ENCODE peak calls at places on chromosome 4, in six cellular contexts. G is A549, Z is suprapubic skin, J is pancreas, B is MM.1S, A is IMR-90. E is an unnamed sample.

GRCh38 chr4:5940470-5941203 is 47.8 kb upstream of the CRMP1 start:
- DNase-seq in G (no peak), Z (no peak), J (no peak), B (peak), A (peak), E (no peak)

GRCh38 chr4:20418865-20419451 is 167.3 kb downstream of the SLIT2 start:
- DNase-seq in G (peak), Z (no peak), J (no peak), B (peak), A (peak), E (no peak)

GRCh38 chr4:29066856-29067255 is 1653.3 kb upstream of the PCDH7 start:
- DNase-seq in G (no peak), Z (no peak), J (no peak), B (no peak), A (peak), E (no peak)

GRCh38 chr4:97238956-97239698 is 904.1 kb downstream of the STPG2 start:
- DNase-seq in G (no peak), Z (no peak), J (no peak), B (peak), A (no peak), E (no peak)

GRCh38 chr4:31051565-31051964 is 331.4 kb downstream of the PCDH7 start:
- DNase-seq in G (no peak), Z (no peak), J (no peak), B (no peak), A (peak), E (no peak)

GRCh38 chr4:83387922-83388676 is 53.5 kb upstream of the HPSE start:
- DNase-seq in G (no peak), Z (no peak), J (peak), B (no peak), A (no peak), E (no peak)

GRCh38 chr4:2714071-2714770 is 41.9 kb downstream of the TNIP2 start:
- DNase-seq in G (no peak), Z (no peak), J (peak), B (no peak), A (peak), E (no peak)

GRCh38 chr4:128462104-128462783 is 174.6 kb upstream of the PGRMC2 start:
- DNase-seq in G (no peak), Z (no peak), J (no peak), B (no peak), A (no peak), E (no peak)

GRCh38 chr4:75715105-75715799 is 9.1 kb upstream of the USO1 start:
- DNase-seq in G (no peak), Z (no peak), J (peak), B (peak), A (peak), E (no peak)

GRCh38 chr4:186588503-186588902 is 33.1 kb upstream of the MTNR1A start:
- DNase-seq in G (no peak), Z (peak), J (no peak), B (no peak), A (no peak), E (no peak)
- TF ChIP-seq CTCF in G (no peak), Z (no peak), J (no peak), B (no peak), A (no peak), E (no peak)

GRCh38 chr4:140095694-140096482 is 58.1 kb downstream of the MAML3 start:
- DNase-seq in G (peak), Z (no peak), J (no peak), B (no peak), A (peak), E (no peak)

GRCh38 chr4:140094701-140095420 is 59.1 kb downstream of the MAML3 start:
- DNase-seq in G (no peak), Z (peak), J (peak), B (no peak), A (peak), E (no peak)

GRCh38 chr4:140096921-140097320 is 57.1 kb downstream of the MAML3 start:
- DNase-seq in G (no peak), Z (no peak), J (no peak), B (no peak), A (peak), E (no peak)

GRCh38 chr4:140097572-140097971 is 56.4 kb downstream of the MAML3 start:
- DNase-seq in G (no peak), Z (no peak), J (no peak), B (no peak), A (no peak), E (no peak)

DNA sequence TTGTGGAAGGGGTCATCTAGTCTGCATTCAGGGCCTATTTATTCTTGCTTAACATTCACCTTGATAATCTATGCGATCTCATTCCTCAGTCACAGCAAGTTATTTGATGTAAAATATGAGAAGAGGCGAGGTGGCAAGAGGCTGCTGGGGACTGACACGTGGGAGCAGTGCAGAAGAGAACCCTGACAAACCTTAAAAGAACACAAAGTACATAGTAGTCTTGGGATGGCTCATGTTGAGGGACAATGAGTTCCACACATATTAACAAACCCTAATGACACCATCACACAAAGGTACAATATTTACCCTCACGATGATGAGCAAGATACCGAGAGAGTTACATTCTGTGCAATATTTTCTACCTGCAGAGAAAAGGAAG is 57.5 kb downstream of the MAML3 start:
- DNase-seq in G (no peak), Z (no peak), J (no peak), B (no peak), A (no peak), E (no peak)
- H3K27ac ChIP-seq in G (peak), Z (peak), J (no peak), B (no peak), A (peak), E (peak)

GRCh38 chr4:120895554-120895953 is 27.0 kb downstream of the PRDM5 start:
- DNase-seq in G (no peak), Z (no peak), J (no peak), B (no peak), A (no peak), E (no peak)
- TF ChIP-seq CTCF in G (no peak), Z (no peak), J (no peak), B (no peak), A (no peak), E (no peak)

GRCh38 chr4:98641393-98641792 is 17.0 kb downstream of the TSPAN5 start:
- DNase-seq in G (no peak), Z (no peak), J (no peak), B (no peak), A (peak), E (no peak)
- H3K27ac ChIP-seq in G (no peak), Z (no peak), J (no peak), B (no peak), A (peak), E (no peak)

DNA sequence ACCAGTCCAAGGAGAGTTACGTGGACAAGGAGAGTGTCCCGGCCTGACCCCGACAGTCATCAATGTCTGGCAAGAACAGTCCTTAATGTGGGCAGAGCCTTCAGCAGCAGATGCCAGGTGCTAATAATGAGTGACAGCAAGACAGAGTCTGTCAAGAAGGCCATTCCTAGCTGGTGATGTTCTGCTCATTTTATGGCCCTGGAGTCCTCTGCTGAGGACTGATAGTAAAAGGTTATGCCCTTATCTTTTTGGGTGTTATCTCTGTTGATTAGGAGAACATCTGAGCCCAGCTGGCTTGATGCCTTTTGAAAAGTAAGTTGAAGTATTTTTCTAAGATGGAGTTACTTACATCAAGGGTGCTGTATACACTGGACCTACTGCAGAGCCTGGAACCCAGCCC is 67.3 kb downstream of the SLC34A2 start:
- DNase-seq in G (no peak), Z (no peak), J (no peak), B (no peak), A (no peak), E (no peak)
- TF ChIP-seq CTCF in G (no peak), Z (no peak), J (no peak), B (no peak), A (no peak), E (no peak)

DNA sequence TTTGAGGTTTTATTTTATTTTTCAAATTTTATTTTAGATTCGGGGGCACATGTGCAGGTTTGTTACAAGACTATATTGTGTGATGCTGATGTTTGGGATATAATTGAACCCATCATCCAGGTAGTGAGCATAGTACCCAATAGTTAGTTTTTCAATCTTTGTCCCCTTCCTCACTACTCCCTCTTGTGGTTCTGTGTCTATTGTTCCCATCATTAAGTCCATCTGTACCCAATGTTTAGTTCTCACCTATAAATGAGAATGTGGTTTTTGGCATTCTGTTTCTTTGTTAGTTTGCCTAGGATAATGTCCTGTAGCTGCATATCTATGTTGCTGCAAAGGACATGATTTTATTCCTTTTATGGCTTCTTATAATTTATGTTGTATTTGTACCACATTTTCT is 767.2 kb upstream of the ADGRL3 start:
- DNase-seq in G (no peak), Z (no peak), J (no peak), B (no peak), A (no peak), E (no peak)
- H3K27ac ChIP-seq in G (no peak), Z (no peak), J (no peak), B (no peak), A (no peak), E (no peak)

DNA sequence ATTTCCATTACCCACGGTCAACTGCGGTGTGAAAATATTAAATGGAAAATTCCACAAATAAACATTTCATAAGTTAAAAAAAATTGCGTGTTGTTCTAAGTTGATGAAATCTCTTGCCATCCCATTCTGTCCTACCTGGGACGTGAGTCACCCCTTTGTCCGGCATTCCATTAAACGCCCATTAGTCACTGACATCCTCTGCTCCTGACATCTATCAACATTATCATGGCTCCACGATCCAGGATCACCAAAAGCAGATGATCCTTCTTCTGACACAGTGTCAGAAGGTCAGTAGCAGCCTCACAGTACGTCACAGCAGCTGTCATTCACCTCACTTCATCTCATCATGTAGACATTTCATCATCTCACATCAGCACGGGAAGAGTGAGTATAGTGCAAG is 125.7 kb downstream of the ZNF827 start:
- DNase-seq in G (peak), Z (no peak), J (no peak), B (no peak), A (no peak), E (no peak)
- TF ChIP-seq CTCF in G (no peak), Z (no peak), J (no peak), B (no peak), A (no peak), E (no peak)

GRCh38 chr4:183905081-183905592 is at the start of gene STOX2:
- DNase-seq in G (peak), Z (peak), J (peak), B (no peak), A (peak), E (peak)
- H3K27ac ChIP-seq in G (peak), Z (peak), J (peak), B (no peak), A (peak), E (peak)

GRCh38 chr4:60590116-60590515 is 610.0 kb upstream of the ADGRL3 start:
- DNase-seq in G (no peak), Z (no peak), J (no peak), B (no peak), A (no peak), E (no peak)

GRCh38 chr4:60588556-60588955 is 611.6 kb upstream of the ADGRL3 start:
- DNase-seq in G (no peak), Z (no peak), J (no peak), B (no peak), A (no peak), E (no peak)

GRCh38 chr4:60589425-60589824 is 610.7 kb upstream of the ADGRL3 start:
- DNase-seq in G (no peak), Z (no peak), J (no peak), B (no peak), A (no peak), E (no peak)
- TF ChIP-seq CTCF in G (no peak), Z (no peak), J (no peak), B (no peak), A (no peak), E (no peak)

E was measured in coronary artery.